ENCODE peak calls at places on chromosomes 2 and 18, in seven cellular contexts. I is right cardiac atrium; O is CD8-positive, alpha-beta T cell; P is Karpas-422; X is neural progenitor cell; A is thoracic aorta; T is GM23338. E is an unnamed sample. For H3K4me1, the result is how much of the 10 kb centered on the place peaks cover.

GRCh38 chr2:205198130-205198505 is 484.2 kb upstream of the NRP2 start:
- DNase-seq in X (no peak), A (no peak), I (peak), O (no peak), T (peak), P (no peak), E (no peak)

GRCh38 chr2:26612522-26613240 is 28.5 kb downstream of the CIB4 start:
- DNase-seq in O (no peak), I (peak), X (no peak), P (no peak), T (no peak), A (no peak), E (no peak)

GRCh38 chr2:237434916-237435315 is 21.0 kb upstream of the COL6A3 start:
- DNase-seq in P (no peak), X (no peak), A (no peak), O (peak), T (no peak), I (peak), E (no peak)

GRCh38 chr2:29164101-29164846 is 49.1 kb downstream of the CLIP4 start:
- DNase-seq in X (no peak), I (no peak), P (peak), T (no peak), A (no peak), O (no peak), E (no peak)

GRCh38 chr2:171405546-171405945 is 28.2 kb downstream of the METTL8 start:
- DNase-seq in A (no peak), O (no peak), P (no peak), T (no peak), X (no peak), I (no peak), E (no peak)

GRCh38 chr2:14628906-14629305 is 3.6 kb upstream of the LRATD1 start:
- DNase-seq in T (no peak), X (no peak), O (no peak), A (no peak), P (no peak), I (no peak), E (peak)

GRCh38 chr2:236172238-236172865 is 4.2 kb upstream of the GBX2 start:
- DNase-seq in A (no peak), I (no peak), O (no peak), X (peak), P (no peak), T (peak), E (no peak)

GRCh38 chr18:23259701-23260661 is 124.7 kb downstream of the CABLES1 start:
- DNase-seq in T (peak), P (no peak), X (peak), I (peak), O (no peak), A (peak), E (peak)

GRCh38 chr2:213104089-213104902 is 47.1 kb downstream of the IKZF2 start:
- DNase-seq in O (no peak), P (no peak), T (no peak), X (no peak), I (no peak), A (no peak), E (no peak)

GRCh38 chr2:121018136-121019057 is 266.6 kb downstream of the TFCP2L1 start:
- DNase-seq in A (no peak), P (no peak), O (no peak), I (peak), X (peak), T (peak), E (no peak)

GRCh38 chr2:121010998-121011397 is 274.0 kb downstream of the TFCP2L1 start:
- DNase-seq in P (no peak), T (no peak), O (no peak), I (no peak), X (no peak), A (no peak), E (no peak)

GRCh38 chr2:121015971-121016485 is 269.0 kb downstream of the TFCP2L1 start:
- DNase-seq in O (no peak), T (no peak), X (no peak), A (no peak), P (no peak), I (no peak), E (no peak)

GRCh38 chr2:121017411-121017810 is 267.6 kb downstream of the TFCP2L1 start:
- DNase-seq in T (no peak), O (no peak), X (no peak), A (no peak), P (no peak), I (peak), E (no peak)

GRCh38 chr2:121014876-121015275 is 270.1 kb downstream of the TFCP2L1 start:
- DNase-seq in X (no peak), I (no peak), T (no peak), P (no peak), O (no peak), A (no peak), E (no peak)
- H3K4me1 ChIP-seq in X (under half), I (under half), T (under half), P (under half), O (under half), A (under half), E (under half)

GRCh38 chr2:73935641-73936040 is 9.0 kb downstream of the DGUOK start:
- DNase-seq in A (no peak), T (no peak), O (no peak), X (no peak), P (no peak), I (no peak), E (no peak)
- H3K4me1 ChIP-seq in A (under half), T (under half), O (under half), X (under half), P (under half), I (under half), E (under half)

DNA sequence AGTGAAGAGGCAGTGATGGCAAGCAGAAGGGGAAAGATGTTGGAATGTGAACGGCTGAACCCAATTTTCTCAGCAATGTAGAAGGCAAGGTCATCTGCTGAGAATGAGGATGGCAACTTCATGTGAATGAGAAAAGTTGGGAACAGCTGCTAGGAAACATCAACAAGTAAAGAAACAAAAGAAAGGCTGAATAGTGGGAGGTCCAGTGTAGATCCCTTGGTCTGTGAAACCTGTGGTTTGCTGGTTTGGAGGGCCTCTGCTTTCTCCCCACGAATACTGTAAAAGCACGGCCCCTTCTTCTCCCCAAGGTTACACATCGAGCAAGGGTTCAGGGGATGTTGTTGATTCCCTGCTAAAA is 27.3 kb downstream of the MARCHF4 start:
- DNase-seq in O (no peak), A (no peak), P (no peak), I (no peak), X (no peak), T (peak), E (no peak)
- H3K4me1 ChIP-seq in O (under half), A (under half), P (under half), I (under half), X (under half), T (half or more), E (under half)

GRCh38 chr2:40445467-40445866 is 6.4 kb downstream of the SLC8A1 start:
- DNase-seq in O (no peak), T (no peak), X (no peak), A (no peak), I (no peak), P (no peak), E (no peak)
- H3K4me1 ChIP-seq in O (under half), T (under half), X (under half), A (under half), I (under half), P (under half), E (under half)

DNA sequence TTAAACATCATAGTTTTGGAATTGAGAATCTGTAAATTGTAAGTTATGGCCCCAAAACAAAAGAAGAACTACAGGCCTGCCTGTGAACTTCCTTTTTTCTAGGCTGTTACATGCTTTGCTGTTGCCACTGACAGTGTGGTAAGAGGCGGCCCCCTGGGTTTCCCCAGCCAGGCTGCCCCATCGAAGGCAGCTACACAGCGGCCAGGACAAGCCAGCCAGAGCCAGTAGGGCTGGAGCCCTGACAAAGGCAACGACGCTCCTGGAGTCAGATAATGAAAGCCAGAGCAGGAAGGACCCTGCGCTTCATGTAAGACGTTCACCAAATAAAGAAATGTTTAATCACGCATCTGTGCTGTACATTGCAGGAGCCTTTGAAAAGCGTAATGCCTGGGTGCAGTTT is 55.0 kb downstream of the ANKRD44 start:
- DNase-seq in P (peak), I (peak), A (no peak), O (peak), X (peak), T (peak), E (no peak)
- H3K4me1 ChIP-seq in P (half or more), I (under half), A (under half), O (half or more), X (under half), T (under half), E (under half)

GRCh38 chr2:47900857-47901256 is 5.4 kb downstream of the FBXO11 start:
- DNase-seq in P (no peak), O (no peak), I (no peak), A (no peak), T (no peak), X (no peak), E (no peak)
- H3K4me1 ChIP-seq in P (half or more), O (half or more), I (under half), A (half or more), T (under half), X (under half), E (under half)

GRCh38 chr18:44770641-44771040 is 90.0 kb downstream of the SETBP1 start:
- DNase-seq in A (no peak), I (no peak), X (no peak), T (no peak), O (no peak), P (no peak), E (no peak)

GRCh38 chr18:44771957-44772917 is 91.5 kb downstream of the SETBP1 start:
- DNase-seq in I (peak), O (no peak), X (no peak), P (no peak), T (no peak), A (no peak), E (no peak)

GRCh38 chr18:44774191-44774590 is 93.5 kb downstream of the SETBP1 start:
- DNase-seq in P (no peak), O (no peak), X (no peak), A (no peak), I (no peak), T (no peak), E (no peak)

GRCh38 chr18:44771572-44771956 is 90.9 kb downstream of the SETBP1 start:
- DNase-seq in P (no peak), T (no peak), X (no peak), O (no peak), A (no peak), I (no peak), E (no peak)

GRCh38 chr18:44773640-44774155 is 93.0 kb downstream of the SETBP1 start:
- DNase-seq in O (no peak), X (no peak), P (no peak), T (no peak), A (no peak), I (no peak), E (no peak)
- H3K4me1 ChIP-seq in O (under half), X (under half), P (under half), T (under half), A (under half), I (under half), E (under half)

GRCh38 chr2:124877065-124877671 is 852.1 kb downstream of the CNTNAP5 start:
- DNase-seq in A (no peak), X (no peak), P (no peak), O (no peak), T (no peak), I (no peak), E (no peak)

GRCh38 chr2:124879615-124880014 is 854.5 kb downstream of the CNTNAP5 start:
- DNase-seq in X (no peak), P (no peak), O (no peak), T (no peak), I (no peak), A (no peak), E (no peak)

GRCh38 chr2:124875627-124876244 is 850.6 kb downstream of the CNTNAP5 start:
- DNase-seq in P (no peak), T (no peak), X (no peak), I (no peak), A (no peak), O (no peak), E (no peak)

GRCh38 chr2:124874226-124874625 is 849.1 kb downstream of the CNTNAP5 start:
- DNase-seq in O (no peak), P (no peak), A (no peak), T (no peak), I (no peak), X (no peak), E (no peak)

GRCh38 chr2:124874676-124875075 is 849.6 kb downstream of the CNTNAP5 start:
- DNase-seq in A (no peak), X (no peak), O (no peak), P (no peak), I (no peak), T (no peak), E (no peak)
- H3K4me1 ChIP-seq in A (under half), X (under half), O (under half), P (under half), I (under half), T (under half), E (under half)

E was measured in breast epithelium.